ENCODE peak calls at places on chromosomes 3 and 15, in six cellular contexts. One of them, this sample, is unnamed.

GRCh38 chr15:37585966-37586656 is 348.3 kb upstream of the TMCO5A start:
- DNase-seq in GM12878: no peak
- DNase-seq in endothelial cell of umbilical vein: no peak
- DNase-seq in A549: no peak
- DNase-seq in NB4: no peak
- DNase-seq in K562: no peak
- DNase-seq in this sample: no peak

GRCh38 chr15:51842852-51843737 is 13.6 kb downstream of the TMOD3 start:
- DNase-seq in GM12878: no peak
- DNase-seq in A549: peak; percentile 81
- DNase-seq in endothelial cell of umbilical vein: peak; percentile 37
- DNase-seq in K562: no peak
- DNase-seq in NB4: peak; percentile 38
- DNase-seq in this sample: peak; percentile 71

GRCh38 chr3:109927726-109928125 is 590.4 kb upstream of the DPPA4 start:
- DNase-seq in GM12878: no peak
- DNase-seq in endothelial cell of umbilical vein: no peak
- DNase-seq in K562: no peak
- DNase-seq in A549: peak; percentile 25
- DNase-seq in NB4: no peak
- DNase-seq in this sample: no peak

GRCh38 chr3:57983734-57984518 is 24.3 kb upstream of the FLNB start:
- DNase-seq in K562: peak; percentile 19
- DNase-seq in A549: peak; percentile 96
- DNase-seq in endothelial cell of umbilical vein: peak; percentile 81
- DNase-seq in GM12878: peak; percentile 96
- DNase-seq in NB4: peak; percentile 96
- DNase-seq in this sample: peak; percentile 88

GRCh38 chr15:38354321-38354929 is 99.5 kb upstream of the FAM98B start:
- DNase-seq in GM12878: peak; percentile 31
- DNase-seq in NB4: peak; percentile 71
- DNase-seq in endothelial cell of umbilical vein: peak; percentile 80
- DNase-seq in K562: peak; percentile 39
- DNase-seq in A549: peak; percentile 66
- DNase-seq in this sample: peak; percentile 60

GRCh38 chr3:128167973-128168674 is 14.8 kb downstream of the EEFSEC start:
- DNase-seq in endothelial cell of umbilical vein: no peak
- DNase-seq in NB4: peak; percentile 15
- DNase-seq in A549: no peak
- DNase-seq in GM12878: no peak
- DNase-seq in K562: no peak
- DNase-seq in this sample: peak; percentile 99

GRCh38 chr15:78301326-78301725 is 1.9 kb upstream of the SKIC8 start:
- DNase-seq in NB4: peak; percentile 19
- DNase-seq in GM12878: peak; percentile 45
- DNase-seq in endothelial cell of umbilical vein: no peak
- DNase-seq in A549: no peak
- DNase-seq in K562: no peak
- DNase-seq in this sample: no peak

GRCh38 chr3:149480326-149481017 is 6.0 kb downstream of the TM4SF4 start:
- DNase-seq in K562: peak; percentile 67
- DNase-seq in NB4: peak; percentile 82
- DNase-seq in endothelial cell of umbilical vein: peak; percentile 93
- DNase-seq in A549: peak; percentile 95
- DNase-seq in GM12878: peak; percentile 52
- DNase-seq in this sample: peak; percentile 85

GRCh38 chr3:120642368-120642948 is 39.6 kb downstream of the HGD start:
- DNase-seq in endothelial cell of umbilical vein: peak; percentile 40
- DNase-seq in NB4: peak; percentile 94
- DNase-seq in A549: peak; percentile 85
- DNase-seq in GM12878: no peak
- DNase-seq in K562: peak; percentile 57
- DNase-seq in this sample: no peak

GRCh38 chr3:187450791-187451190 is 82.6 kb downstream of the RTP4 start:
- DNase-seq in K562: no peak
- DNase-seq in endothelial cell of umbilical vein: no peak
- DNase-seq in NB4: no peak
- DNase-seq in A549: no peak
- DNase-seq in GM12878: no peak
- DNase-seq in this sample: no peak

GRCh38 chr3:39990532-39990931 is 181.1 kb downstream of the MYRIP start:
- DNase-seq in K562: peak; percentile 73
- DNase-seq in endothelial cell of umbilical vein: peak; percentile 70
- DNase-seq in NB4: peak; percentile 58
- DNase-seq in GM12878: peak; percentile 5
- DNase-seq in A549: peak; percentile 54
- DNase-seq in this sample: peak; percentile 70

GRCh38 chr3:179927191-179927590 is 109.5 kb downstream of the PEX5L start:
- DNase-seq in A549: no peak
- DNase-seq in K562: no peak
- DNase-seq in endothelial cell of umbilical vein: no peak
- DNase-seq in NB4: no peak
- DNase-seq in GM12878: no peak
- DNase-seq in this sample: no peak

GRCh38 chr15:63462053-63462452 is 42.3 kb upstream of the USP3 start:
- DNase-seq in NB4: no peak
- DNase-seq in K562: no peak
- DNase-seq in GM12878: no peak
- DNase-seq in endothelial cell of umbilical vein: peak; percentile 85
- DNase-seq in A549: peak; percentile 53
- DNase-seq in this sample: no peak

GRCh38 chr3:66396888-66397287 is 103.9 kb downstream of the LRIG1 start:
- DNase-seq in A549: no peak
- DNase-seq in GM12878: no peak
- DNase-seq in NB4: no peak
- DNase-seq in K562: no peak
- DNase-seq in endothelial cell of umbilical vein: no peak
- DNase-seq in this sample: no peak

GRCh38 chr3:8619548-8619947 is 25.1 kb downstream of the SSUH2 start:
- DNase-seq in GM12878: no peak
- DNase-seq in K562: no peak
- DNase-seq in A549: no peak
- DNase-seq in endothelial cell of umbilical vein: no peak
- DNase-seq in NB4: no peak
- DNase-seq in this sample: no peak

GRCh38 chr3:101252897-101253296 is 67.5 kb downstream of the IMPG2 start:
- DNase-seq in NB4: no peak
- DNase-seq in K562: no peak
- DNase-seq in endothelial cell of umbilical vein: no peak
- DNase-seq in GM12878: no peak
- DNase-seq in A549: no peak
- DNase-seq in this sample: no peak

GRCh38 chr3:129356756-129357425 is 71.5 kb downstream of the EFCAB12 start:
- DNase-seq in K562: no peak
- DNase-seq in A549: no peak
- DNase-seq in GM12878: no peak
- DNase-seq in NB4: no peak
- DNase-seq in endothelial cell of umbilical vein: no peak
- DNase-seq in this sample: no peak

GRCh38 chr3:67688231-67688630 is 33.8 kb upstream of the SUCLG2 start:
- DNase-seq in A549: no peak
- DNase-seq in NB4: no peak
- DNase-seq in K562: no peak
- DNase-seq in GM12878: no peak
- DNase-seq in endothelial cell of umbilical vein: no peak
- DNase-seq in this sample: no peak

GRCh38 chr3:115961390-115961789 is 338.1 kb downstream of the GAP43 start:
- DNase-seq in A549: no peak
- DNase-seq in NB4: no peak
- DNase-seq in GM12878: no peak
- DNase-seq in endothelial cell of umbilical vein: no peak
- DNase-seq in K562: no peak
- DNase-seq in this sample: no peak

GRCh38 chr3:150348500-150348899 is 59.6 kb upstream of the TSC22D2 start:
- DNase-seq in K562: no peak
- DNase-seq in endothelial cell of umbilical vein: peak; percentile 81
- DNase-seq in NB4: no peak
- DNase-seq in GM12878: no peak
- DNase-seq in A549: peak; percentile 85
- DNase-seq in this sample: peak; percentile 14

GRCh38 chr3:104887069-104887468 is 479.6 kb upstream of the ALCAM start:
- DNase-seq in NB4: peak; percentile 55
- DNase-seq in A549: no peak
- DNase-seq in GM12878: no peak
- DNase-seq in K562: no peak
- DNase-seq in endothelial cell of umbilical vein: no peak
- DNase-seq in this sample: no peak

GRCh38 chr3:113441051-113441770 is at the start of gene CFAP44:
- DNase-seq in NB4: no peak
- DNase-seq in A549: no peak
- DNase-seq in GM12878: no peak
- DNase-seq in K562: no peak
- DNase-seq in endothelial cell of umbilical vein: peak; percentile 61
- DNase-seq in this sample: peak; percentile 68

GRCh38 chr3:122343654-122344053 is 18.6 kb downstream of the CSTA start:
- DNase-seq in endothelial cell of umbilical vein: no peak
- DNase-seq in GM12878: no peak
- DNase-seq in NB4: no peak
- DNase-seq in A549: no peak
- DNase-seq in K562: no peak
- DNase-seq in this sample: no peak

GRCh38 chr3:184058029-184058428 is 5.2 kb downstream of the HTR3C start:
- DNase-seq in NB4: no peak
- DNase-seq in GM12878: no peak
- DNase-seq in K562: no peak
- DNase-seq in endothelial cell of umbilical vein: no peak
- DNase-seq in A549: no peak
- DNase-seq in this sample: no peak

GRCh38 chr15:64247906-64248541 is 85.2 kb upstream of the PPIB start:
- DNase-seq in GM12878: peak; percentile 75
- DNase-seq in NB4: peak; percentile 75
- DNase-seq in A549: peak; percentile 95
- DNase-seq in endothelial cell of umbilical vein: peak; percentile 95
- DNase-seq in K562: peak; percentile 45
- DNase-seq in this sample: peak; percentile 93

GRCh38 chr15:72272213-72272996 is at the start of gene PARP6:
- DNase-seq in GM12878: peak; percentile 95
- DNase-seq in K562: peak; percentile 98
- DNase-seq in A549: peak; percentile 100
- DNase-seq in NB4: peak; percentile 99
- DNase-seq in endothelial cell of umbilical vein: peak; percentile 99
- DNase-seq in this sample: no peak

GRCh38 chr15:65960586-65960985 is 91.3 kb downstream of the RAB11A start:
- DNase-seq in endothelial cell of umbilical vein: no peak
- DNase-seq in NB4: no peak
- DNase-seq in K562: no peak
- DNase-seq in A549: no peak
- DNase-seq in GM12878: no peak
- DNase-seq in this sample: no peak

GRCh38 chr15:98518823-98519561 is 129.3 kb upstream of the IGF1R start:
- DNase-seq in NB4: peak; percentile 85
- DNase-seq in K562: peak; percentile 76
- DNase-seq in A549: peak; percentile 85
- DNase-seq in endothelial cell of umbilical vein: peak; percentile 64
- DNase-seq in GM12878: no peak
- DNase-seq in this sample: peak; percentile 67

GRCh38 chr3:197891-198491 is 1.4 kb downstream of the CHL1 start:
- DNase-seq in endothelial cell of umbilical vein: no peak
- DNase-seq in K562: no peak
- DNase-seq in A549: no peak
- DNase-seq in GM12878: no peak
- DNase-seq in NB4: no peak
- DNase-seq in this sample: no peak

DNA sequence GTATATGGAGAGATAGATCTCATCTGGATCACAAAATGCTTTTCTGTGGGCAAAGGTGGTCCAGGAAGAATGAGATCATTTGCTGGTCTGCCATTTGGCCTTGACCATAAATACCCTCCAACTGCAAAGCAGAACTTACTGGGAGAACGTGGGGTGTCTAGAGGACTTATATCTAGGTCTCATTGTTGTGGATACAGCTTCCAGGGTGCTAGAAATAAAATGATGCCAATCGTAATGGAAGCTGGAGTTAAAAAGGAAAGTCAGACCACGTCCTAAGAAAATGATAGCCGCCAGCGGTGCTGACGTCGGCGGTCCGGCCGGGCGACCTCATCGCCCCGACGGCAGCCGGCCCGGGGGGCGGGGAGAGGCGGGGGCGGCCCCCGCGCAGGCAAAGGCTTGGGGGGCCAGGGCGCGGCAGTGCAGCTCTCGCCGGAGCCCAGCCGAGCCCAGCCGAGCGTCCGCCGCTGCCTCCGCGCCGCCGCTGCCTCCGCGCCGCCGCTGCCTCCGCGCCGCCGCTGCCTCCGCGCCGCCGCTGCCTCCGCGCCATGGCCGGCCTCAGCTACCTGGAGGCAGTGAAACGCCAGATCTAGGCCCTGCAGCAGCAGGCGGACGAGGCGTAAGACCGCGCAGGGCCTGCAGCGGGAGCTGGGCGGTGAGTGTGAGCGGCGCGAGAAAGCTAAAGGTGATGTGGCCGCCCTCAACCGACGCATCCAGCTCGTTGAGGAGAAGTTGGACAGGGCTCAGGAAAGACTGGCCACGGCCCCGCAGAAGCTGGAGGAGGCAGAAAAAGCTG is 89.5 kb downstream of the EOMES start:
- DNase-seq in endothelial cell of umbilical vein: peak; percentile 66
- DNase-seq in K562: no peak
- DNase-seq in A549: peak; percentile 80
- DNase-seq in GM12878: no peak
- DNase-seq in NB4: peak; percentile 78
- DNase-seq in this sample: peak; percentile 27
- TF ChIP-seq MYC in endothelial cell of umbilical vein: no peak
- TF ChIP-seq MYC in K562: no peak
- TF ChIP-seq MYC in A549: peak; percentile 30
- TF ChIP-seq MYC in GM12878: no peak
- TF ChIP-seq MYC in NB4: no peak
- TF ChIP-seq MYC in this sample: peak; percentile 15

GRCh38 chr3:21942328-21942727 is 191.3 kb upstream of the ZNF385D start:
- DNase-seq in K562: no peak
- DNase-seq in A549: no peak
- DNase-seq in NB4: no peak
- DNase-seq in GM12878: no peak
- DNase-seq in endothelial cell of umbilical vein: no peak
- DNase-seq in this sample: no peak

GRCh38 chr3:21938267-21938681 is 187.3 kb upstream of the ZNF385D start:
- DNase-seq in K562: no peak
- DNase-seq in GM12878: no peak
- DNase-seq in NB4: no peak
- DNase-seq in endothelial cell of umbilical vein: no peak
- DNase-seq in A549: no peak
- DNase-seq in this sample: no peak

GRCh38 chr3:21944251-21944650 is 193.2 kb upstream of the ZNF385D start:
- DNase-seq in NB4: no peak
- DNase-seq in K562: no peak
- DNase-seq in A549: no peak
- DNase-seq in GM12878: no peak
- DNase-seq in endothelial cell of umbilical vein: no peak
- DNase-seq in this sample: no peak
- TF ChIP-seq MYC in NB4: no peak
- TF ChIP-seq MYC in K562: no peak
- TF ChIP-seq MYC in A549: no peak
- TF ChIP-seq MYC in GM12878: no peak
- TF ChIP-seq MYC in endothelial cell of umbilical vein: no peak
- TF ChIP-seq MYC in this sample: no peak

GRCh38 chr3:133246773-133247172 is 153.1 kb upstream of the BFSP2 start:
- DNase-seq in GM12878: no peak
- DNase-seq in endothelial cell of umbilical vein: no peak
- DNase-seq in A549: no peak
- DNase-seq in K562: no peak
- DNase-seq in NB4: no peak
- DNase-seq in this sample: no peak
- TF ChIP-seq MYC in GM12878: no peak
- TF ChIP-seq MYC in endothelial cell of umbilical vein: no peak
- TF ChIP-seq MYC in A549: no peak
- TF ChIP-seq MYC in K562: no peak
- TF ChIP-seq MYC in NB4: no peak
- TF ChIP-seq MYC in this sample: no peak

GRCh38 chr15:39579487-39580116 is 1.3 kb upstream of the THBS1 start:
- DNase-seq in GM12878: no peak
- DNase-seq in K562: no peak
- DNase-seq in endothelial cell of umbilical vein: peak; percentile 95
- DNase-seq in NB4: no peak
- DNase-seq in A549: peak; percentile 88
- DNase-seq in this sample: peak; percentile 88
- TF ChIP-seq MYC in GM12878: no peak
- TF ChIP-seq MYC in K562: no peak
- TF ChIP-seq MYC in endothelial cell of umbilical vein: no peak
- TF ChIP-seq MYC in NB4: peak; percentile 22
- TF ChIP-seq MYC in A549: no peak
- TF ChIP-seq MYC in this sample: peak; percentile 20